ENCODE peak calls at places on chromosomes 11 and 22, in eight cellular contexts. One of them, this sample, is unnamed. For H3K36me3, the result is how much of the 10 kb centered on the place peaks cover.

GRCh38 chr11:82896183-82896582 is 4.0 kb downstream of the PRCP start:
- DNase-seq in ovary: no peak
- DNase-seq in thoracic aorta: no peak
- DNase-seq in GM23338: no peak
- DNase-seq in fibroblast of lung: no peak
- DNase-seq in endodermal cell: no peak
- DNase-seq in upper lobe of left lung: no peak
- DNase-seq in IMR-90: no peak
- DNase-seq in this sample: peak

GRCh38 chr11:33658195-33658900 is 42.3 kb downstream of the C11orf91 start:
- DNase-seq in ovary: no peak
- DNase-seq in thoracic aorta: no peak
- DNase-seq in GM23338: peak
- DNase-seq in fibroblast of lung: no peak
- DNase-seq in endodermal cell: peak
- DNase-seq in upper lobe of left lung: peak
- DNase-seq in IMR-90: no peak
- DNase-seq in this sample: no peak

GRCh38 chr11:134014502-134014901 is 54.4 kb upstream of the JAM3 start:
- DNase-seq in ovary: no peak
- DNase-seq in thoracic aorta: no peak
- DNase-seq in GM23338: peak
- DNase-seq in fibroblast of lung: peak
- DNase-seq in endodermal cell: peak
- DNase-seq in upper lobe of left lung: no peak
- DNase-seq in IMR-90: no peak
- DNase-seq in this sample: no peak

GRCh38 chr11:119571311-119571710 is 148.3 kb upstream of the THY1 start:
- DNase-seq in ovary: no peak
- DNase-seq in thoracic aorta: no peak
- DNase-seq in GM23338: no peak
- DNase-seq in fibroblast of lung: no peak
- DNase-seq in endodermal cell: peak
- DNase-seq in upper lobe of left lung: no peak
- DNase-seq in IMR-90: no peak
- DNase-seq in this sample: peak

GRCh38 chr22:50039669-50040458 is 18.2 kb downstream of the TTLL8 start:
- DNase-seq in ovary: peak
- DNase-seq in thoracic aorta: no peak
- DNase-seq in GM23338: no peak
- DNase-seq in fibroblast of lung: no peak
- DNase-seq in endodermal cell: no peak
- DNase-seq in upper lobe of left lung: no peak
- DNase-seq in IMR-90: no peak
- DNase-seq in this sample: no peak

GRCh38 chr22:35728639-35729308 is 11.1 kb downstream of the APOL5 start:
- DNase-seq in ovary: no peak
- DNase-seq in thoracic aorta: no peak
- DNase-seq in GM23338: no peak
- DNase-seq in fibroblast of lung: no peak
- DNase-seq in endodermal cell: no peak
- DNase-seq in upper lobe of left lung: no peak
- DNase-seq in IMR-90: no peak
- DNase-seq in this sample: peak

GRCh38 chr22:24727218-24727851 is 47.2 kb downstream of the PIWIL3 start:
- DNase-seq in ovary: no peak
- DNase-seq in thoracic aorta: no peak
- DNase-seq in GM23338: no peak
- DNase-seq in fibroblast of lung: peak
- DNase-seq in endodermal cell: no peak
- DNase-seq in upper lobe of left lung: no peak
- DNase-seq in IMR-90: peak
- DNase-seq in this sample: peak

GRCh38 chr22:38317995-38318715 is 922 bp upstream of the CSNK1E start:
- DNase-seq in ovary: peak
- DNase-seq in thoracic aorta: peak
- DNase-seq in GM23338: no peak
- DNase-seq in fibroblast of lung: peak
- DNase-seq in endodermal cell: peak
- DNase-seq in upper lobe of left lung: no peak
- DNase-seq in IMR-90: peak
- DNase-seq in this sample: peak

GRCh38 chr11:71895961-71896360 is 17.7 kb downstream of the DEFB131B start:
- DNase-seq in ovary: no peak
- DNase-seq in thoracic aorta: no peak
- DNase-seq in GM23338: no peak
- DNase-seq in fibroblast of lung: no peak
- DNase-seq in endodermal cell: no peak
- DNase-seq in upper lobe of left lung: no peak
- DNase-seq in IMR-90: no peak
- DNase-seq in this sample: no peak

GRCh38 chr22:28903080-28903479 is 19.7 kb downstream of the ZNRF3 start:
- DNase-seq in ovary: peak
- DNase-seq in thoracic aorta: no peak
- DNase-seq in GM23338: no peak
- DNase-seq in fibroblast of lung: no peak
- DNase-seq in endodermal cell: peak
- DNase-seq in upper lobe of left lung: no peak
- DNase-seq in IMR-90: no peak
- DNase-seq in this sample: peak

GRCh38 chr11:74462009-74462408 is 5.3 kb downstream of the KCNE3 start:
- DNase-seq in ovary: peak
- DNase-seq in thoracic aorta: peak
- DNase-seq in GM23338: peak
- DNase-seq in fibroblast of lung: no peak
- DNase-seq in endodermal cell: peak
- DNase-seq in upper lobe of left lung: no peak
- DNase-seq in IMR-90: no peak
- DNase-seq in this sample: peak

GRCh38 chr11:824942-825341 is 2.8 kb upstream of the CRACR2B start:
- DNase-seq in ovary: no peak
- DNase-seq in thoracic aorta: no peak
- DNase-seq in GM23338: no peak
- DNase-seq in fibroblast of lung: no peak
- DNase-seq in endodermal cell: no peak
- DNase-seq in upper lobe of left lung: peak
- DNase-seq in IMR-90: no peak
- DNase-seq in this sample: no peak

GRCh38 chr11:824292-824880 is 3.3 kb upstream of the CRACR2B start:
- DNase-seq in ovary: no peak
- DNase-seq in thoracic aorta: no peak
- DNase-seq in GM23338: no peak
- DNase-seq in fibroblast of lung: no peak
- DNase-seq in endodermal cell: no peak
- DNase-seq in upper lobe of left lung: peak
- DNase-seq in IMR-90: no peak
- DNase-seq in this sample: no peak

GRCh38 chr11:825366-826231 is 2.1 kb upstream of the CRACR2B start:
- DNase-seq in ovary: no peak
- DNase-seq in thoracic aorta: no peak
- DNase-seq in GM23338: no peak
- DNase-seq in fibroblast of lung: no peak
- DNase-seq in endodermal cell: no peak
- DNase-seq in upper lobe of left lung: peak
- DNase-seq in IMR-90: no peak
- DNase-seq in this sample: peak

GRCh38 chr11:821513-822371 is 3.0 kb downstream of the PNPLA2 start:
- DNase-seq in ovary: peak
- DNase-seq in thoracic aorta: no peak
- DNase-seq in GM23338: no peak
- DNase-seq in fibroblast of lung: no peak
- DNase-seq in endodermal cell: no peak
- DNase-seq in upper lobe of left lung: peak
- DNase-seq in IMR-90: no peak
- DNase-seq in this sample: no peak

DNA sequence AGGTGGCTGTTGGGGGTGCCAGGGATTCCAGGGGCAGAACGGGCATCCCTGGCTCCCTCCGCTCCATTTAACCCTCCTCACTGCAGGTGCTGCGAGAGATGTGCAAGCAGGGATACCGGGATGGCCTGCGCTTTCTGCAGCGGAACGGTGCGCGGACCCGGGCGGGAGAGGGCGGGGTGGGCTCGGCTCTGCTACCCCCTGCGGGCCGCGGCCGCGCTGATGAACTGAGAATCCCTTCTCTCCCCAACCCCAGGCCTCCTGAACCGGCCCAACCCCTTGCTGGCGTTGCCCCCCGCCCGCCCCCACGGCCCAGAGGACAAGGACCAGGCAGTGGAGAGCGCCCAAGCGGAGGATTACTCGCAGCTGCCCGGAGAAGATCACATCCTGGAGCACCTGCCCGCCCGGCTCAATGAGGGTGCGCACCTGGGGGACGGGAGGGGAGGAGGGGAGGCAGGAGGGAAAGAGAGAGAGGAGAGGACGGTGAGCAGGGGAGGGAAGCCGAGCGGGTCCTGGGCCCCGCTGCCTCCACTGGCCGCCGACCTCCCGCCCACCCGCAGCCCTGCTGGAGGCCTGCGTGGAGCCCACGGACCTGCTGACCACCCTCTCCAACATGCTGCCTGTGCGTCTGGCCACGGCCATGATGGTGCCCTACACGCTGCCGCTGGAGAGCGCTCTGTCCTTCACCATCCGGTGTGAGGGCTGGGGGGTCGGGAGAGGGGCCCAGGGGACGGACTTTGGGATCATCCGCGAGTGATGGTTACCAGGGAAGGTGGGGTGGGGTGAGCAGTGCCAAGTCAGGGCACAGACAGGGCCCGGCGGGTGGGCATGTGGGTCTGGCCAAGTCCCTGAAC is 4.1 kb upstream of the CRACR2B start:
- DNase-seq in ovary: no peak
- DNase-seq in thoracic aorta: no peak
- DNase-seq in GM23338: no peak
- DNase-seq in fibroblast of lung: no peak
- DNase-seq in endodermal cell: no peak
- DNase-seq in upper lobe of left lung: peak
- DNase-seq in IMR-90: no peak
- DNase-seq in this sample: no peak
- H3K27ac ChIP-seq in ovary: no peak
- H3K27ac ChIP-seq in thoracic aorta: no peak
- H3K27ac ChIP-seq in GM23338: no peak
- H3K27ac ChIP-seq in fibroblast of lung: no peak
- H3K27ac ChIP-seq in endodermal cell: no peak
- H3K27ac ChIP-seq in upper lobe of left lung: no peak
- H3K27ac ChIP-seq in IMR-90: no peak
- H3K27ac ChIP-seq in this sample: no peak

DNA sequence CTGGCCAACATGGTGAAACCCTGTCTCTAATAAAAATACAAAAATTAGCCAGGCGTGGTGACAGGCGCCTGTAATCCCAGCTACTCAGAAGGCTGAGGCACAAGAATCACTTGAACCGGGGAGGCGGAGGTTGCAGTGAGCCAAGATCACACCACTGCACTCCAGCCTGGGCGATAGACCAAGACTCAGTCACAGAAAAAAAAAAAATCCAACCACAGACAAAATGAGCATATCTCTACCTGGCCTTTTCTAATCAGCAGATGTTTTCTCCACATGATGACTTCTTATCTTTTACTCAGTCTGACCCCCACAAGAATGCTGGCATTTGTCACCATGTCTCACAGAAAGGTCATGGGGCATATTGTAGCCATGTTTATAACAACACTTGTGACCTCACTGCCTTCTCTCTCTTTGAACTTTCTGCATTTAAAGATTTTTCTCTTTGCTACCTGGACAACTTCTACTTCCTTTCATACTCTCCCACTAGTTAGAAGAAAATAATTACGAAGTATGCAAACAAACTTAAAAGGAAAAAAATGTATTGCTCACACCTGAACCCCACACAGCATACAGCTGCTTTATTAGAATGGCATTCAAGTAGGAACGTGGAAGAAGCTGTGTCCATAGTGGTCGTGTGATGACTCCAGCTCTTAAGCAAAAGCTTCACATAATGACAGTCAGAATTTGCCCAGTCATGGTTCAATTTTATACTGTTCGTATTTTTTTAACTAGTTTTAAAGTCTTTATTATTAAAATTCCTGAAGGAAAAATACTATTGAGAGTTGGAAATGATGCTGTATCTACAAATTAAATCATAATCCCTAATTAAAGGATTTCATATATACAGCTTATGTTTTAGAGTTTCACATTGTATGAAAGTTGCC is 65.4 kb downstream of the ZC3H12C start:
- DNase-seq in ovary: no peak
- DNase-seq in thoracic aorta: no peak
- DNase-seq in GM23338: no peak
- DNase-seq in fibroblast of lung: no peak
- DNase-seq in endodermal cell: no peak
- DNase-seq in upper lobe of left lung: no peak
- DNase-seq in IMR-90: no peak
- DNase-seq in this sample: no peak
- H3K36me3 ChIP-seq in ovary: under half
- H3K36me3 ChIP-seq in thoracic aorta: under half
- H3K36me3 ChIP-seq in GM23338: under half
- H3K36me3 ChIP-seq in fibroblast of lung: under half
- H3K36me3 ChIP-seq in endodermal cell: under half
- H3K36me3 ChIP-seq in upper lobe of left lung: under half
- H3K36me3 ChIP-seq in IMR-90: under half
- H3K36me3 ChIP-seq in this sample: under half

GRCh38 chr11:637593-638507 is 781 bp downstream of the DRD4 start:
- DNase-seq in ovary: no peak
- DNase-seq in thoracic aorta: no peak
- DNase-seq in GM23338: peak
- DNase-seq in fibroblast of lung: no peak
- DNase-seq in endodermal cell: peak
- DNase-seq in upper lobe of left lung: peak
- DNase-seq in IMR-90: no peak
- DNase-seq in this sample: no peak

GRCh38 chr11:636511-637332 is at the start of gene DRD4:
- DNase-seq in ovary: peak
- DNase-seq in thoracic aorta: no peak
- DNase-seq in GM23338: peak
- DNase-seq in fibroblast of lung: no peak
- DNase-seq in endodermal cell: peak
- DNase-seq in upper lobe of left lung: peak
- DNase-seq in IMR-90: peak
- DNase-seq in this sample: no peak

GRCh38 chr11:635945-636510 is 1.0 kb upstream of the DRD4 start:
- DNase-seq in ovary: no peak
- DNase-seq in thoracic aorta: no peak
- DNase-seq in GM23338: no peak
- DNase-seq in fibroblast of lung: no peak
- DNase-seq in endodermal cell: no peak
- DNase-seq in upper lobe of left lung: no peak
- DNase-seq in IMR-90: no peak
- DNase-seq in this sample: no peak

GRCh38 chr11:638616-639323 is 1.7 kb downstream of the DRD4 start:
- DNase-seq in ovary: no peak
- DNase-seq in thoracic aorta: no peak
- DNase-seq in GM23338: peak
- DNase-seq in fibroblast of lung: peak
- DNase-seq in endodermal cell: peak
- DNase-seq in upper lobe of left lung: no peak
- DNase-seq in IMR-90: no peak
- DNase-seq in this sample: no peak

GRCh38 chr11:637333-637592 is 194 bp downstream of the DRD4 start:
- DNase-seq in ovary: no peak
- DNase-seq in thoracic aorta: no peak
- DNase-seq in GM23338: no peak
- DNase-seq in fibroblast of lung: no peak
- DNase-seq in endodermal cell: no peak
- DNase-seq in upper lobe of left lung: no peak
- DNase-seq in IMR-90: no peak
- DNase-seq in this sample: no peak
- H3K4me3 ChIP-seq in ovary: no peak
- H3K4me3 ChIP-seq in thoracic aorta: peak
- H3K4me3 ChIP-seq in GM23338: peak
- H3K4me3 ChIP-seq in fibroblast of lung: no peak
- H3K4me3 ChIP-seq in endodermal cell: peak
- H3K4me3 ChIP-seq in upper lobe of left lung: peak
- H3K4me3 ChIP-seq in IMR-90: peak
- H3K4me3 ChIP-seq in this sample: peak

GRCh38 chr11:118000850-118001228 is 14.6 kb downstream of the IL10RA start:
- DNase-seq in ovary: no peak
- DNase-seq in thoracic aorta: no peak
- DNase-seq in GM23338: no peak
- DNase-seq in fibroblast of lung: no peak
- DNase-seq in endodermal cell: no peak
- DNase-seq in upper lobe of left lung: no peak
- DNase-seq in IMR-90: no peak
- DNase-seq in this sample: no peak
- H3K27ac ChIP-seq in ovary: no peak
- H3K27ac ChIP-seq in thoracic aorta: no peak
- H3K27ac ChIP-seq in GM23338: no peak
- H3K27ac ChIP-seq in fibroblast of lung: no peak
- H3K27ac ChIP-seq in endodermal cell: no peak
- H3K27ac ChIP-seq in upper lobe of left lung: peak
- H3K27ac ChIP-seq in IMR-90: no peak
- H3K27ac ChIP-seq in this sample: no peak

This sample was measured in small intestine.